ENCODE peak calls at places on chromosome 10, in six cellular contexts. C is GM12878, S is HL-60, Z is H1, N is HepG2, X is K562. B is an unnamed sample.

GRCh38 chr10:13788701-13789447 is 202.1 kb downstream of the PRPF18 start:
- DNase-seq in Z (no peak), S (no peak), N (no peak), X (no peak), C (no peak), B (no peak)

GRCh38 chr10:13686331-13686752 is 99.6 kb downstream of the PRPF18 start:
- DNase-seq in Z (no peak), C (no peak), X (no peak), S (no peak), N (no peak), B (peak; percentile 27)

GRCh38 chr10:7054915-7055314 is 355.9 kb downstream of the SFMBT2 start:
- DNase-seq in C (no peak), N (no peak), Z (no peak), X (peak; percentile 49), S (no peak), B (peak; percentile 46)

GRCh38 chr10:96034625-96035024 is 8.8 kb upstream of the CCNJ start:
- DNase-seq in C (no peak), Z (no peak), N (no peak), X (no peak), S (no peak), B (no peak)

GRCh38 chr10:5078781-5079180 is 15.4 kb upstream of the AKR1C3 start:
- DNase-seq in C (no peak), S (no peak), N (no peak), Z (no peak), X (peak; percentile 78), B (no peak)

GRCh38 chr10:95860486-95861040 is 47.2 kb upstream of the CC2D2B start:
- DNase-seq in S (no peak), N (no peak), Z (no peak), X (no peak), C (no peak), B (no peak)

GRCh38 chr10:23478570-23478969 is 39.7 kb downstream of the OTUD1 start:
- DNase-seq in C (no peak), Z (no peak), N (no peak), X (no peak), S (no peak), B (no peak)

GRCh38 chr10:78973901-78974408 is 94.8 kb upstream of the ZMIZ1 start:
- DNase-seq in C (no peak), Z (peak; percentile 88), S (peak; percentile 33), N (peak; percentile 93), X (no peak), B (no peak)

GRCh38 chr10:4202936-4203335 is 417.9 kb upstream of the KLF6 start:
- DNase-seq in N (no peak), S (no peak), Z (no peak), C (no peak), X (no peak), B (no peak)

GRCh38 chr10:80596391-80597257 is 58.9 kb downstream of the SH2D4B start:
- DNase-seq in Z (peak; percentile 63), N (peak; percentile 42), X (peak; percentile 75), C (no peak), S (peak; percentile 28), B (peak; percentile 58)

GRCh38 chr10:44581996-44582395 is 197.1 kb upstream of the CXCL12 start:
- DNase-seq in C (no peak), Z (no peak), N (no peak), X (no peak), S (no peak), B (no peak)

GRCh38 chr10:30813872-30814471 is 184.4 kb upstream of the LYZL2 start:
- DNase-seq in S (no peak), N (no peak), X (no peak), Z (no peak), C (no peak), B (no peak)

GRCh38 chr10:127150136-127150535 is 46.3 kb downstream of the INSYN2A start:
- DNase-seq in N (no peak), Z (no peak), X (no peak), C (no peak), S (no peak), B (no peak)

GRCh38 chr10:4902571-4903011 is 60.6 kb upstream of the AKR1C1 start:
- DNase-seq in Z (no peak), N (peak; percentile 23), X (no peak), C (no peak), S (no peak), B (no peak)

GRCh38 chr10:27687808-27688207 is 57.8 kb downstream of the MKX start:
- DNase-seq in N (no peak), X (no peak), S (no peak), Z (no peak), C (no peak), B (no peak)

GRCh38 chr10:31075434-31075833 is 43.8 kb upstream of the ZNF438 start:
- DNase-seq in X (no peak), C (no peak), N (no peak), Z (no peak), S (no peak), B (no peak)

GRCh38 chr10:79221110-79222051 is 125.9 kb upstream of the PPIF start:
- DNase-seq in Z (no peak), N (no peak), C (no peak), S (no peak), X (no peak), B (peak; percentile 84)

GRCh38 chr10:5283305-5284158 is 81.2 kb upstream of the UCN3 start:
- DNase-seq in C (no peak), X (peak; percentile 68), N (peak; percentile 58), S (no peak), Z (peak; percentile 72), B (peak; percentile 51)

GRCh38 chr10:116385994-116386809 is 41.4 kb upstream of the PNLIPRP3 start:
- DNase-seq in S (no peak), C (no peak), X (peak; percentile 2), Z (no peak), N (peak; percentile 12), B (no peak)

GRCh38 chr10:95445837-95446347 is 115.3 kb downstream of the SORBS1 start:
- DNase-seq in C (no peak), N (peak; percentile 60), X (peak; percentile 72), S (peak; percentile 41), Z (peak; percentile 70), B (peak; percentile 67)

GRCh38 chr10:59757966-59758365 is 4.7 kb upstream of the MRLN start:
- DNase-seq in C (no peak), S (no peak), N (no peak), X (no peak), Z (no peak), B (no peak)

GRCh38 chr10:45602082-45602730 is 70.4 kb downstream of the ZFAND4 start:
- DNase-seq in N (no peak), Z (no peak), C (no peak), X (no peak), S (no peak), B (no peak)

GRCh38 chr10:124799196-124799595 is 2.4 kb upstream of the ABRAXAS2 start:
- DNase-seq in C (no peak), X (no peak), N (no peak), S (no peak), Z (no peak), B (no peak)

GRCh38 chr10:19745672-19746071 is 70.6 kb upstream of the PLXDC2 start:
- DNase-seq in Z (no peak), X (no peak), C (no peak), N (no peak), S (no peak), B (no peak)

GRCh38 chr10:29648114-29648982 is 13.6 kb upstream of the SVIL start:
- DNase-seq in C (no peak), N (no peak), S (no peak), Z (no peak), X (no peak), B (no peak)

GRCh38 chr10:132765435-132765834 is 20.5 kb downstream of the NKX6-2 start:
- DNase-seq in X (no peak), S (no peak), N (no peak), Z (no peak), C (no peak), B (no peak)

GRCh38 chr10:92011560-92012214 is 88.1 kb downstream of the BTAF1 start:
- DNase-seq in C (no peak), N (peak; percentile 12), S (no peak), X (peak; percentile 29), Z (no peak), B (no peak)

GRCh38 chr10:53434413-53434812 is 661.8 kb upstream of the MBL2 start:
- DNase-seq in C (no peak), N (no peak), X (no peak), Z (no peak), S (no peak), B (no peak)

GRCh38 chr10:3886191-3886590 is 101.2 kb upstream of the KLF6 start:
- DNase-seq in X (peak; percentile 40), Z (peak; percentile 63), S (no peak), C (no peak), N (no peak), B (peak; percentile 58)

GRCh38 chr10:24665001-24665400 is 58.7 kb downstream of the ARHGAP21 start:
- DNase-seq in Z (no peak), X (no peak), C (no peak), N (no peak), S (no peak), B (no peak)

GRCh38 chr10:77637474-77637985 is at the start of gene KCNMA1:
- DNase-seq in Z (peak; percentile 75), S (no peak), N (no peak), C (no peak), X (no peak), B (peak; percentile 86)
- TF ChIP-seq GABPA in Z (no peak), S (no peak), N (no peak), C (no peak), X (no peak), B (no peak)

GRCh38 chr10:86970152-86970886 is 2.0 kb downstream of the ADIRF start:
- DNase-seq in X (no peak), Z (peak; percentile 70), C (no peak), N (no peak), S (no peak), B (no peak)
- TF ChIP-seq GABPA in X (no peak), Z (no peak), C (no peak), N (no peak), S (no peak), B (no peak)

DNA sequence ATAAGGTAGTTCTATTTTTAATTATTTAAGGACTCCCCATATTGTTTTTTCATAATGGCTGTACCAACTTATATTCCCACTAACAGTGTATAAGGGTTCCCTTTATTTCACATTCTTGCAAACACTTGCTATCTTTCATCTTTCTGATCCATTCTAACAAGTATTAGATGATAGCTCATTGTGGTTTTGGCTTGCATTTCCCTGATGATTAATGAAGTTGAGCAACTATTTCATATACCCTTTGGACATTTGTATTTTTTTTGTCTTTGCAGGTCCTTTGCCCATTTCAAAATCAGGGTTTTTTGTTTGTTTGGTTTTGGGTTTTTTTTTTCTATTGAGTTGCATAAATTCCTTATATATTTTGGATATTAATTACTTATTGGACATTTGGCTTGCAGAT is 107.2 kb downstream of the EPC1 start:
- DNase-seq in N (no peak), X (no peak), C (no peak), Z (no peak), S (no peak), B (no peak)
- TF ChIP-seq GABPA in N (no peak), X (no peak), C (no peak), Z (no peak), S (no peak), B (no peak)

GRCh38 chr10:43124574-43125273 is 13.5 kb upstream of the CSGALNACT2 start:
- DNase-seq in Z (peak; percentile 23), S (no peak), N (no peak), C (no peak), X (no peak), B (no peak)
- TF ChIP-seq GABPA in Z (no peak), S (no peak), N (no peak), C (no peak), X (no peak), B (no peak)

GRCh38 chr10:1172256-1172975 is 116.2 kb downstream of the WDR37 start:
- DNase-seq in N (no peak), Z (no peak), S (no peak), C (no peak), X (no peak), B (no peak)
- TF ChIP-seq GABPA in N (no peak), Z (no peak), S (no peak), C (no peak), X (no peak), B (no peak)